ENCODE peak calls at places on chromosome 12, in four cellular contexts. S, P, T and B are unnamed samples.

GRCh38 chr12:120830052-120830940 is 73.9 kb downstream of the SPPL3 start:
- DNase-seq in S (no peak), P (no peak), T (no peak), B (no peak)

GRCh38 chr12:29216266-29216665 is 67.2 kb downstream of the FAR2 start:
- DNase-seq in S (no peak), P (no peak), T (no peak), B (no peak)

GRCh38 chr12:915090-915489 is 34.4 kb downstream of the RAD52 start:
- DNase-seq in S (no peak), P (no peak), T (no peak), B (no peak)

GRCh38 chr12:40602562-40602961 is 89.7 kb upstream of the CNTN1 start:
- DNase-seq in S (no peak), P (no peak), T (no peak), B (no peak)

GRCh38 chr12:29103539-29103974 is 45.5 kb upstream of the FAR2 start:
- DNase-seq in S (no peak), P (no peak), T (no peak), B (no peak)

GRCh38 chr12:64160718-64161060 is 61.4 kb downstream of the KICS2 start:
- DNase-seq in S (no peak), P (no peak), T (peak; percentile 88), B (no peak)

GRCh38 chr12:94180558-94181296 is 32.4 kb downstream of the PLXNC1 start:
- DNase-seq in S (no peak), P (no peak), T (no peak), B (no peak)

GRCh38 chr12:128807161-128807724 is 16.5 kb downstream of the SLC15A4 start:
- DNase-seq in S (no peak), P (no peak), T (no peak), B (no peak)

GRCh38 chr12:69903548-69903947 is 78.5 kb downstream of the MYRFL start:
- DNase-seq in S (no peak), P (peak; percentile 22), T (no peak), B (no peak)

GRCh38 chr12:4030938-4031702 is 157.9 kb upstream of the PARP11 start:
- DNase-seq in S (peak; percentile 86), P (no peak), T (peak; percentile 97), B (no peak)

GRCh38 chr12:104694161-104694560 is 237.4 kb downstream of the CHST11 start:
- DNase-seq in S (no peak), P (no peak), T (no peak), B (no peak)

GRCh38 chr12:6641131-6641530 is 5.4 kb upstream of the LPAR5 start:
- DNase-seq in S (no peak), P (no peak), T (no peak), B (no peak)

GRCh38 chr12:113470871-113471618 is 626 bp downstream of the LHX5 start:
- DNase-seq in S (no peak), P (no peak), T (no peak), B (no peak)

GRCh38 chr12:102950107-102950949 is 7.1 kb upstream of the ASCL1 start:
- DNase-seq in S (no peak), P (peak; percentile 92), T (no peak), B (peak; percentile 86)

GRCh38 chr12:131364903-131365820 is 345.7 kb upstream of the SFSWAP start:
- DNase-seq in S (no peak), P (no peak), T (no peak), B (no peak)

GRCh38 chr12:56336361-56337167 is 2.1 kb upstream of the IL23A start:
- DNase-seq in S (no peak), P (no peak), T (no peak), B (no peak)